ENCODE peak calls at places on chromosomes 2 and 18, in five cellular contexts. One of them, this sample, is unnamed.

GRCh38 chr2:135615404-135615803 is 84.1 kb downstream of the R3HDM1 start:
- DNase-seq in lower lobe of right lung: no peak
- DNase-seq in RWPE2: no peak
- DNase-seq in right atrium auricular region: no peak
- DNase-seq in pancreas: no peak
- DNase-seq in this sample: no peak

GRCh38 chr2:141493936-141494335 is 636.9 kb downstream of the LRP1B start:
- DNase-seq in lower lobe of right lung: no peak
- DNase-seq in RWPE2: no peak
- DNase-seq in right atrium auricular region: no peak
- DNase-seq in pancreas: no peak
- DNase-seq in this sample: no peak

GRCh38 chr18:9337875-9338274 is 3.3 kb downstream of the TWSG1 start:
- DNase-seq in lower lobe of right lung: no peak
- DNase-seq in RWPE2: no peak
- DNase-seq in right atrium auricular region: no peak
- DNase-seq in pancreas: no peak
- DNase-seq in this sample: no peak

GRCh38 chr2:47058061-47058931 is 96.8 kb downstream of the STPG4 start:
- DNase-seq in lower lobe of right lung: no peak
- DNase-seq in RWPE2: no peak
- DNase-seq in right atrium auricular region: peak; percentile 85
- DNase-seq in pancreas: no peak
- DNase-seq in this sample: peak; percentile 45

GRCh38 chr18:68893396-68893795 is 95.5 kb downstream of the CCDC102B start:
- DNase-seq in lower lobe of right lung: no peak
- DNase-seq in RWPE2: no peak
- DNase-seq in right atrium auricular region: no peak
- DNase-seq in pancreas: no peak
- DNase-seq in this sample: no peak

GRCh38 chr2:189552991-189553404 is 27.6 kb downstream of the SLC40A1 start:
- DNase-seq in lower lobe of right lung: no peak
- DNase-seq in RWPE2: no peak
- DNase-seq in right atrium auricular region: no peak
- DNase-seq in pancreas: no peak
- DNase-seq in this sample: no peak

GRCh38 chr2:1546023-1546591 is 132.8 kb downstream of the TPO start:
- DNase-seq in lower lobe of right lung: no peak
- DNase-seq in RWPE2: no peak
- DNase-seq in right atrium auricular region: no peak
- DNase-seq in pancreas: no peak
- DNase-seq in this sample: no peak

GRCh38 chr2:173124441-173124840 is 48.8 kb downstream of the MAP3K20 start:
- DNase-seq in lower lobe of right lung: no peak
- DNase-seq in RWPE2: peak; percentile 87
- DNase-seq in right atrium auricular region: no peak
- DNase-seq in pancreas: no peak
- DNase-seq in this sample: no peak

GRCh38 chr2:157053876-157054275 is 203.6 kb upstream of the GALNT5 start:
- DNase-seq in lower lobe of right lung: no peak
- DNase-seq in RWPE2: no peak
- DNase-seq in right atrium auricular region: no peak
- DNase-seq in pancreas: no peak
- DNase-seq in this sample: no peak

GRCh38 chr2:12303181-12304030 is 413.3 kb upstream of the TRIB2 start:
- DNase-seq in lower lobe of right lung: no peak
- DNase-seq in RWPE2: no peak
- DNase-seq in right atrium auricular region: no peak
- DNase-seq in pancreas: no peak
- DNase-seq in this sample: no peak

GRCh38 chr2:119692310-119692709 is 13.3 kb downstream of the TMEM177 start:
- DNase-seq in lower lobe of right lung: no peak
- DNase-seq in RWPE2: no peak
- DNase-seq in right atrium auricular region: no peak
- DNase-seq in pancreas: no peak
- DNase-seq in this sample: no peak

GRCh38 chr18:74116628-74117554 is 30.7 kb downstream of the FBXO15 start:
- DNase-seq in lower lobe of right lung: no peak
- DNase-seq in RWPE2: no peak
- DNase-seq in right atrium auricular region: no peak
- DNase-seq in pancreas: no peak
- DNase-seq in this sample: no peak

GRCh38 chr2:219405958-219406860 is 12.0 kb upstream of the DES start:
- DNase-seq in lower lobe of right lung: no peak
- DNase-seq in RWPE2: no peak
- DNase-seq in right atrium auricular region: no peak
- DNase-seq in pancreas: no peak
- DNase-seq in this sample: no peak

GRCh38 chr2:136067465-136067864 is 50.5 kb downstream of the CXCR4 start:
- DNase-seq in lower lobe of right lung: no peak
- DNase-seq in RWPE2: no peak
- DNase-seq in right atrium auricular region: no peak
- DNase-seq in pancreas: no peak
- DNase-seq in this sample: no peak

GRCh38 chr2:23549051-23549450 is 164.1 kb downstream of the KLHL29 start:
- DNase-seq in lower lobe of right lung: no peak
- DNase-seq in RWPE2: no peak
- DNase-seq in right atrium auricular region: no peak
- DNase-seq in pancreas: no peak
- DNase-seq in this sample: no peak

GRCh38 chr18:56068030-56068671 is 480.2 kb upstream of the TCF4 start:
- DNase-seq in lower lobe of right lung: no peak
- DNase-seq in RWPE2: no peak
- DNase-seq in right atrium auricular region: no peak
- DNase-seq in pancreas: no peak
- DNase-seq in this sample: no peak

GRCh38 chr18:36544036-36544725 is 246.7 kb downstream of the FHOD3 start:
- DNase-seq in lower lobe of right lung: no peak
- DNase-seq in RWPE2: peak; percentile 71
- DNase-seq in right atrium auricular region: no peak
- DNase-seq in pancreas: no peak
- DNase-seq in this sample: no peak

GRCh38 chr2:232230557-232230956 is 148.0 kb upstream of the ALPP start:
- DNase-seq in lower lobe of right lung: no peak
- DNase-seq in RWPE2: no peak
- DNase-seq in right atrium auricular region: no peak
- DNase-seq in pancreas: no peak
- DNase-seq in this sample: no peak

GRCh38 chr2:9002637-9003365 is 683 bp downstream of the MBOAT2 start:
- DNase-seq in lower lobe of right lung: peak; percentile 52
- DNase-seq in RWPE2: no peak
- DNase-seq in right atrium auricular region: no peak
- DNase-seq in pancreas: no peak
- DNase-seq in this sample: no peak

GRCh38 chr18:49016648-49017539 is 66.1 kb upstream of the SMAD7 start:
- DNase-seq in lower lobe of right lung: peak; percentile 56
- DNase-seq in RWPE2: peak; percentile 86
- DNase-seq in right atrium auricular region: no peak
- DNase-seq in pancreas: peak; percentile 39
- DNase-seq in this sample: no peak

GRCh38 chr2:9639000-9639602 is 8.3 kb upstream of the YWHAQ start:
- DNase-seq in lower lobe of right lung: no peak
- DNase-seq in RWPE2: no peak
- DNase-seq in right atrium auricular region: peak; percentile 55
- DNase-seq in pancreas: no peak
- DNase-seq in this sample: peak; percentile 25

GRCh38 chr2:179460530-179460929 is 195.9 kb upstream of the SESTD1 start:
- DNase-seq in lower lobe of right lung: no peak
- DNase-seq in RWPE2: peak; percentile 83
- DNase-seq in right atrium auricular region: peak; percentile 66
- DNase-seq in pancreas: no peak
- DNase-seq in this sample: no peak

GRCh38 chr2:6011871-6012380 is 319.7 kb downstream of the SOX11 start:
- DNase-seq in lower lobe of right lung: no peak
- DNase-seq in RWPE2: no peak
- DNase-seq in right atrium auricular region: no peak
- DNase-seq in pancreas: no peak
- DNase-seq in this sample: no peak

GRCh38 chr18:8501044-8501443 is 108.2 kb upstream of the RAB12 start:
- DNase-seq in lower lobe of right lung: no peak
- DNase-seq in RWPE2: no peak
- DNase-seq in right atrium auricular region: no peak
- DNase-seq in pancreas: no peak
- DNase-seq in this sample: no peak

GRCh38 chr2:170218931-170219330 is 41.0 kb downstream of the MYO3B start:
- DNase-seq in lower lobe of right lung: no peak
- DNase-seq in RWPE2: no peak
- DNase-seq in right atrium auricular region: no peak
- DNase-seq in pancreas: no peak
- DNase-seq in this sample: no peak
- H3K4me3 ChIP-seq in lower lobe of right lung: no peak overlapping the region
- H3K4me3 ChIP-seq in RWPE2: no peak overlapping the region
- H3K4me3 ChIP-seq in right atrium auricular region: no peak overlapping the region
- H3K4me3 ChIP-seq in pancreas: no peak overlapping the region
- H3K4me3 ChIP-seq in this sample: no peak overlapping the region

GRCh38 chr18:79898952-79899608 is 52.4 kb downstream of the SLC66A2 start:
- DNase-seq in lower lobe of right lung: no peak
- DNase-seq in RWPE2: peak; percentile 49
- DNase-seq in right atrium auricular region: no peak
- DNase-seq in pancreas: no peak
- DNase-seq in this sample: no peak
- H3K9me3 ChIP-seq in lower lobe of right lung: peaks cover 24% of the 10 kb centered on the region
- H3K9me3 ChIP-seq in RWPE2: peaks cover 21% of the 10 kb centered on the region
- H3K9me3 ChIP-seq in right atrium auricular region: peaks cover 14% of the 10 kb centered on the region
- H3K9me3 ChIP-seq in pancreas: no peaks in the 10 kb centered on the region
- H3K9me3 ChIP-seq in this sample: peaks cover 56% of the 10 kb centered on the region

GRCh38 chr2:11124760-11125068 is 30.6 kb upstream of the SLC66A3 start:
- DNase-seq in lower lobe of right lung: no peak
- DNase-seq in RWPE2: no peak
- DNase-seq in right atrium auricular region: no peak
- DNase-seq in pancreas: no peak
- DNase-seq in this sample: no peak

GRCh38 chr2:11121823-11122155 is 33.5 kb upstream of the SLC66A3 start:
- DNase-seq in lower lobe of right lung: no peak
- DNase-seq in RWPE2: no peak
- DNase-seq in right atrium auricular region: no peak
- DNase-seq in pancreas: no peak
- DNase-seq in this sample: no peak

GRCh38 chr2:11123001-11123809 is 32.1 kb upstream of the SLC66A3 start:
- DNase-seq in lower lobe of right lung: no peak
- DNase-seq in RWPE2: no peak
- DNase-seq in right atrium auricular region: no peak
- DNase-seq in pancreas: no peak
- DNase-seq in this sample: no peak

GRCh38 chr2:11122380-11122779 is 32.9 kb upstream of the SLC66A3 start:
- DNase-seq in lower lobe of right lung: no peak
- DNase-seq in RWPE2: no peak
- DNase-seq in right atrium auricular region: no peak
- DNase-seq in pancreas: no peak
- DNase-seq in this sample: no peak

GRCh38 chr2:11123856-11124759 is 31.2 kb upstream of the SLC66A3 start:
- DNase-seq in lower lobe of right lung: peak; percentile 65
- DNase-seq in RWPE2: no peak
- DNase-seq in right atrium auricular region: no peak
- DNase-seq in pancreas: peak; percentile 59
- DNase-seq in this sample: peak; percentile 54
- TF ChIP-seq CTCF in lower lobe of right lung: peak; percentile 74
- TF ChIP-seq CTCF in RWPE2: peak; percentile 73
- TF ChIP-seq CTCF in right atrium auricular region: peak; percentile 49
- TF ChIP-seq CTCF in pancreas: peak; percentile 73
- TF ChIP-seq CTCF in this sample: peak; percentile 78

DNA sequence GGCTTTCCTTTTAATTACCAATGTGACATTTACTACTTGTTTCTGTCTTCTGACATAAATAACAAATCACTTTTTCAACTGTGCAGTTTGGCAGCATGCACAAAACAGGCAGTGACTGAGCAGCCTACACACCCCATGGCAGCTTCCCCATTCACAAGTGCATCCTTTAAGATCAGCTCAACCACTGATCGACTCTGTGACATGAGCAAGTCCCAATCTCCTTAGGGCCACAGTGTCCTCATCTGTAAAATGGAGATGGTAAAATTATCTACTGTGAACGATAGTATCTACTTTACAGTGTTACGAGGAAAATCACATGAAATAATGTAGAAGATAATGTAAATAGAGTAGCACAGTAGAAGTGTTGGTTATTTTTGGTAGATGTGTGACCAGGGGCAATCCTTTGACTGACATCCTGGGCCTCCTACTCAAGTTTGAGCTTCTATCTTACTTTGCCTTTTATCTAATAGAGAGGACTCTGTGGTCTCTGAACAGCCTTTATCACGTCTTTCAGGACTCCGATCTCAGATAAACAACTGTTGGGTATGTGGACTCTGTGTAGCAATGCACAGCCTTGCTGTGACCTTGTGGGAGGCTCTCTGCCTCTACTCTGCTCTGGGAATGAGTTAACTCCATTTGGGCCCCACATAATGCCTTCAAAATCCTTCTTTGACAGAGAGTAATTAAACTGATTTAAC is 120.6 kb downstream of the PIGN start:
- DNase-seq in lower lobe of right lung: no peak
- DNase-seq in RWPE2: no peak
- DNase-seq in right atrium auricular region: no peak
- DNase-seq in pancreas: no peak
- DNase-seq in this sample: no peak
- H3K4me3 ChIP-seq in lower lobe of right lung: no peak overlapping the region
- H3K4me3 ChIP-seq in RWPE2: no peak overlapping the region
- H3K4me3 ChIP-seq in right atrium auricular region: no peak overlapping the region
- H3K4me3 ChIP-seq in pancreas: no peak overlapping the region
- H3K4me3 ChIP-seq in this sample: no peak overlapping the region

This sample was measured in left ventricle myocardium inferior.